ENCODE peak calls at places on chromosomes 13 and 19, in five cellular contexts. X is endothelial cell; T is type B pancreatic cell; G is CD4-positive, alpha-beta T cell; Z is progenitor cell of endocrine pancreas. A is an unnamed sample.

GRCh38 chr19:28948531-28948930 is 264.4 kb downstream of the UQCRFS1 start:
- DNase-seq in X (no peak), T (no peak), G (no peak), Z (no peak), A (no peak)

GRCh38 chr13:95564948-95565347 is 12.4 kb downstream of the CLDN10 start:
- DNase-seq in X (no peak), T (no peak), G (no peak), Z (no peak), A (no peak)

GRCh38 chr13:24013189-24013588 is 115.9 kb upstream of the C1QTNF9B start:
- DNase-seq in X (no peak), T (no peak), G (no peak), Z (no peak), A (no peak)

GRCh38 chr19:49887653-49888477 is 8.8 kb downstream of the IL4I1 start:
- DNase-seq in X (no peak), T (no peak), G (no peak), Z (no peak), A (no peak)

GRCh38 chr13:102606537-102607309 is 9.9 kb downstream of the TPP2 start:
- DNase-seq in X (no peak), T (no peak), G (no peak), Z (no peak), A (no peak)

GRCh38 chr13:108594153-108594552 is 35.3 kb upstream of the MYO16 start:
- DNase-seq in X (no peak), T (no peak), G (no peak), Z (no peak), A (no peak)

GRCh38 chr13:100608906-100609305 is 20.3 kb upstream of the GGACT start:
- DNase-seq in X (no peak), T (no peak), G (no peak), Z (no peak), A (no peak)

GRCh38 chr19:7265963-7266362 is 28.3 kb downstream of the INSR start:
- DNase-seq in X (no peak), T (no peak), G (no peak), Z (no peak), A (no peak)

GRCh38 chr13:110560606-110561334 is 752 bp downstream of the RAB20 start:
- DNase-seq in X (peak; percentile 36), T (no peak), G (no peak), Z (no peak), A (no peak)

GRCh38 chr13:59991395-59991794 is 172.3 kb downstream of the DIAPH3 start:
- DNase-seq in X (no peak), T (no peak), G (no peak), Z (no peak), A (no peak)

GRCh38 chr13:24271611-24272451 is 37.5 kb upstream of the C1QTNF9 start:
- DNase-seq in X (no peak), T (no peak), G (peak; percentile 60), Z (no peak), A (no peak)

GRCh38 chr19:31725051-31725450 is 375.8 kb upstream of the TSHZ3 start:
- DNase-seq in X (no peak), T (no peak), G (no peak), Z (no peak), A (no peak)

GRCh38 chr19:14117668-14118164 is at the start of gene PRKACA:
- DNase-seq in X (peak; percentile 98), T (peak; percentile 100), G (peak; percentile 98), Z (peak; percentile 98), A (peak; percentile 97)

GRCh38 chr13:99969934-99970760 is 1.4 kb downstream of the ZIC5 start:
- DNase-seq in X (peak; percentile 28), T (peak; percentile 67), G (no peak), Z (no peak), A (no peak)

GRCh38 chr19:7382694-7383093 is 34.0 kb downstream of the ARHGEF18 start:
- DNase-seq in X (no peak), T (no peak), G (no peak), Z (no peak), A (no peak)

GRCh38 chr13:104586010-104586746 is 1520.0 kb upstream of the SLC10A2 start:
- DNase-seq in X (no peak), T (no peak), G (no peak), Z (no peak), A (no peak)

GRCh38 chr13:25462301-25463125 is 90.7 kb downstream of the ATP8A2 start:
- DNase-seq in X (no peak), T (no peak), G (no peak), Z (no peak), A (no peak)

GRCh38 chr13:25018729-25019115 is 77.2 kb upstream of the PABPC3 start:
- DNase-seq in X (no peak), T (no peak), G (no peak), Z (no peak), A (no peak)

GRCh38 chr19:31139871-31140505 is 209.2 kb downstream of the TSHZ3 start:
- DNase-seq in X (no peak), T (no peak), G (no peak), Z (no peak), A (no peak)

GRCh38 chr13:70391678-70392077 is 283.4 kb upstream of the KLHL1 start:
- DNase-seq in X (no peak), T (no peak), G (no peak), Z (no peak), A (no peak)

GRCh38 chr13:33933810-33934209 is 115.9 kb downstream of the RFC3 start:
- DNase-seq in X (no peak), T (no peak), G (no peak), Z (no peak), A (no peak)

GRCh38 chr19:56272448-56272847 is at the start of gene EDDM13:
- DNase-seq in X (no peak), T (no peak), G (no peak), Z (no peak), A (no peak)

GRCh38 chr13:44309771-44310767 is 63.6 kb upstream of the SERP2 start:
- DNase-seq in X (no peak), T (no peak), G (no peak), Z (no peak), A (no peak)

GRCh38 chr13:44660050-44660449 is 83.9 kb upstream of the TSC22D1 start:
- DNase-seq in X (no peak), T (no peak), G (no peak), Z (no peak), A (no peak)

GRCh38 chr13:105655046-105655445 is 880.4 kb downstream of the EFNB2 start:
- DNase-seq in X (no peak), T (no peak), G (no peak), Z (no peak), A (no peak)

GRCh38 chr19:46475976-46476375 is 4.6 kb upstream of the PNMA8A start:
- DNase-seq in X (no peak), T (no peak), G (no peak), Z (no peak), A (no peak)

GRCh38 chr13:40094056-40094455 is 438.6 kb downstream of the COG6 start:
- DNase-seq in X (no peak), T (no peak), G (no peak), Z (no peak), A (no peak)

GRCh38 chr19:54478677-54479266 is 5.7 kb upstream of the CDC42EP5 start:
- DNase-seq in X (peak; percentile 50), T (no peak), G (no peak), Z (no peak), A (no peak)

GRCh38 chr13:87138856-87139255 is 532.3 kb upstream of the SLITRK5 start:
- DNase-seq in X (no peak), T (no peak), G (no peak), Z (no peak), A (no peak)

GRCh38 chr13:72129117-72129516 is 262.1 kb upstream of the DACH1 start:
- DNase-seq in X (no peak), T (no peak), G (no peak), Z (no peak), A (no peak)
- TF ChIP-seq CTCF in X (no peak), T (no peak), G (no peak), Z (no peak), A (no peak)

GRCh38 chr19:38930776-38931761 is at the start of gene MRPS12:
- DNase-seq in X (peak; percentile 95), T (peak; percentile 97), G (peak; percentile 98), Z (peak; percentile 94), A (peak; percentile 98)

GRCh38 chr19:38929929-38930775 is at the start of gene SARS2:
- DNase-seq in X (peak; percentile 92), T (peak; percentile 97), G (peak; percentile 92), Z (peak; percentile 92), A (peak; percentile 93)

GRCh38 chr19:38928406-38929001 is 2.1 kb downstream of the SARS2 start:
- DNase-seq in X (no peak), T (no peak), G (no peak), Z (no peak), A (no peak)

GRCh38 chr19:38933544-38933943 is 2.8 kb downstream of the MRPS12 start:
- DNase-seq in X (no peak), T (no peak), G (no peak), Z (no peak), A (no peak)

GRCh38 chr19:38932425-38933179 is 1.9 kb downstream of the MRPS12 start:
- DNase-seq in X (no peak), T (no peak), G (peak; percentile 19), Z (no peak), A (no peak)
- TF ChIP-seq CTCF in X (no peak), T (peak; percentile 62), G (peak; percentile 41), Z (peak; percentile 26), A (peak; percentile 30)

GRCh38 chr19:41893899-41894298 is 10.9 kb downstream of the ARHGEF1 start:
- DNase-seq in X (no peak), T (no peak), G (no peak), Z (no peak), A (no peak)
- TF ChIP-seq CTCF in X (no peak), T (no peak), G (no peak), Z (no peak), A (no peak)

GRCh38 chr19:11984986-11985385 is 20.1 kb downstream of the ZNF763 start:
- DNase-seq in X (no peak), T (no peak), G (no peak), Z (no peak), A (no peak)
- TF ChIP-seq CTCF in X (no peak), T (peak; percentile 57), G (no peak), Z (no peak), A (peak; percentile 27)